ENCODE peak calls at places on chromosomes 5 and 9, in ten cellular contexts. R is cardiac muscle cell; D is upper lobe of left lung; K is uterus; B is H9; N is upper lobe of right lung; S is CD4-positive, CD25-positive, alpha-beta regulatory T cell; Y is A549; L is naive thymus-derived CD4-positive, alpha-beta T cell; O is mesendoderm. I is an unnamed sample. For H3K4me1, the result is how much of the 10 kb centered on the place peaks cover.

GRCh38 chr5:109452661-109453060 is 42.9 kb upstream of the PJA2 start:
- DNase-seq in O (no peak), K (no peak), S (no peak), B (no peak), L (no peak), D (no peak), N (no peak), Y (no peak), R (no peak), I (no peak)

GRCh38 chr9:73869261-73869660 is 627.9 kb upstream of the RORB start:
- DNase-seq in R (no peak), K (no peak), S (peak), O (no peak), B (no peak), D (peak), L (no peak), N (no peak), Y (no peak), I (peak)

GRCh38 chr5:13660072-13660471 is 284.4 kb downstream of the DNAH5 start:
- DNase-seq in Y (no peak), L (no peak), S (no peak), O (peak), R (no peak), D (no peak), B (no peak), N (no peak), K (no peak), I (no peak)

GRCh38 chr5:16345454-16345853 is 120.1 kb downstream of the ZNF622 start:
- DNase-seq in S (no peak), D (no peak), L (no peak), B (no peak), R (no peak), Y (no peak), N (no peak), K (no peak), O (peak), I (no peak)

GRCh38 chr9:132935021-132935420 is 9.4 kb downstream of the TSC1 start:
- DNase-seq in D (no peak), L (no peak), Y (no peak), K (no peak), B (no peak), R (no peak), N (no peak), O (no peak), S (no peak), I (peak)

GRCh38 chr9:137490532-137491186 is 31.5 kb upstream of the NSMF start:
- DNase-seq in S (no peak), L (no peak), Y (no peak), R (peak), B (no peak), N (peak), D (no peak), K (no peak), O (no peak), I (no peak)

GRCh38 chr9:89746385-89747116 is 141.7 kb downstream of the GADD45G start:
- DNase-seq in L (no peak), R (no peak), D (no peak), O (no peak), B (no peak), S (no peak), K (peak), N (no peak), Y (no peak), I (peak)

GRCh38 chr5:34022131-34022705 is 14.4 kb upstream of the AMACR start:
- DNase-seq in O (peak), L (peak), R (no peak), K (no peak), B (no peak), D (no peak), S (peak), Y (no peak), N (no peak), I (no peak)

GRCh38 chr9:17216011-17216410 is 81.2 kb downstream of the CNTLN start:
- DNase-seq in D (no peak), S (no peak), N (no peak), L (no peak), R (no peak), B (no peak), Y (no peak), K (no peak), O (no peak), I (no peak)

GRCh38 chr9:994005-994404 is 17.6 kb downstream of the DMRT3 start:
- DNase-seq in B (no peak), O (no peak), K (no peak), N (no peak), S (no peak), Y (no peak), L (no peak), R (no peak), D (no peak), I (no peak)

GRCh38 chr9:99180662-99181061 is 41.1 kb downstream of the ALG2 start:
- DNase-seq in K (no peak), D (no peak), L (no peak), S (no peak), Y (no peak), O (no peak), B (no peak), N (no peak), R (no peak), I (no peak)

GRCh38 chr9:93659044-93659836 is 82.9 kb downstream of the PHF2 start:
- DNase-seq in O (no peak), N (peak), B (no peak), S (no peak), K (no peak), L (no peak), Y (no peak), D (no peak), R (no peak), I (no peak)

GRCh38 chr5:112793201-112793600 is 55.5 kb downstream of the APC start:
- DNase-seq in R (no peak), K (no peak), N (no peak), S (no peak), O (peak), Y (no peak), D (no peak), L (no peak), B (no peak), I (no peak)

GRCh38 chr5:138032028-138032571 is 779 bp downstream of the FAM13B start:
- DNase-seq in B (peak), R (peak), O (no peak), S (peak), L (no peak), N (peak), Y (peak), D (peak), K (peak), I (no peak)

GRCh38 chr5:179438041-179438441 is 92.8 kb upstream of the ADAMTS2 start:
- DNase-seq in L (no peak), K (no peak), R (peak), S (no peak), Y (no peak), O (no peak), D (no peak), N (peak), B (no peak), I (no peak)

GRCh38 chr5:56508249-56508648 is 275.1 kb upstream of the ANKRD55 start:
- DNase-seq in R (no peak), N (no peak), S (no peak), D (no peak), O (no peak), K (no peak), Y (no peak), B (no peak), L (no peak), I (no peak)

GRCh38 chr5:74673011-74673790 is 11.8 kb upstream of the HEXB start:
- DNase-seq in N (no peak), K (no peak), O (peak), B (no peak), S (peak), D (no peak), Y (no peak), L (peak), R (peak), I (peak)

GRCh38 chr5:177317959-177318377 is 6.3 kb upstream of the MXD3 start:
- DNase-seq in Y (peak), L (peak), B (peak), S (peak), N (peak), O (peak), D (peak), R (peak), K (peak), I (peak)

GRCh38 chr9:75120661-75121060 is 32.3 kb downstream of the OSTF1 start:
- DNase-seq in K (no peak), B (no peak), O (no peak), D (no peak), L (no peak), R (no peak), S (no peak), Y (no peak), N (no peak), I (no peak)

GRCh38 chr5:71744009-71744792 is 25.1 kb downstream of the CARTPT start:
- DNase-seq in Y (no peak), D (no peak), L (no peak), R (no peak), B (no peak), O (no peak), K (no peak), S (no peak), N (no peak), I (no peak)

GRCh38 chr5:172640822-172641358 is at the start of gene NEURL1B:
- DNase-seq in B (peak), K (peak), Y (peak), L (no peak), D (peak), N (peak), S (peak), O (peak), R (peak), I (peak)

GRCh38 chr9:3520564-3520963 is 5.2 kb downstream of the RFX3 start:
- DNase-seq in D (no peak), K (no peak), O (peak), S (no peak), R (peak), N (no peak), B (no peak), L (no peak), Y (no peak), I (no peak)
- H3K4me1 ChIP-seq in D (under half), K (under half), O (under half), S (under half), R (under half), N (under half), B (under half), L (under half), Y (under half), I (under half)

DNA sequence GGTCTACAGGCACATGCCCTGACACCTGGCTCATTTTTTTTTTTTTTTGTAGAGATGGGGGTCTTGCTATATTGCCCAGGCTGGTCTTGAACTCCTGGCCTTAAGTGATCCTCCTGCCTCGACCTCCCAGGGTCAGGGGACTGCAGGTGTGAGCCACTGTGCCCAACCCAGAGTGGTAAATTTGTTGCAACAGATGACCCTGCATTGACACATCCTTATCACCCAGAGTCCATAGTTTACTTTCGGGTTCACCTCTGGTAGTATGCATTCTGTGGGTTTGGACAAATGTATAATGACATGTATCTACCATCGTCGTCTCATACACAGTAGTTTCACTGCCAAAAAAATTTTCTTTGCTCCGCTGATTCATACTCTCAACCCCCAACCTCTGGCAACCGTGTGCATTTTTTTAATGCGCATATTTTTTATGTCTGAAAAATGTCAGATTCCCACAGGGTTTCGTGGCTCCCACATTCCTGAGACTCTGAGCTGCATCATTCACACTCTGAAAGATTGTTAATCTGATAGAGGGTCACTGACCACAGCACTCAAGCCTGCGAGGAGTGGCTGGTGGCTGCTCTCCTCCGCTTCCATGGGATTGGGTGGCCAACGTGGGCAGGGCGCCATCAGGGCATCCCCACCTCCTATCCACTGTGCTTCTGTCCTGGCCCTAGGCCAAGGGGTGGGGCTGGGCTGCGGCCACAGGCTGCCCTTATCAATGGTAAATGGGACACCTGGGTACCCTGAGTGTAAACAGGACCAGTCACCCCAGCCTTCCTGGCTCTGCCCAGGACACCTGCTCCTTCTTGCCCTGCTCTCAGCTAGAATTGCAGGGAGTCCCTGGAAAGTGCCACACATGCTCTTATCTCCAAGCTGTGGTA is 9.6 kb downstream of the NDST1 start:
- DNase-seq in L (no peak), D (peak), B (no peak), N (peak), Y (peak), K (peak), S (no peak), R (no peak), O (peak), I (peak)
- H3K4me1 ChIP-seq in L (under half), D (half or more), B (under half), N (half or more), Y (half or more), K (under half), S (under half), R (under half), O (under half), I (under half)

GRCh38 chr9:120659209-120659608 is 55.1 kb downstream of the MEGF9 start:
- DNase-seq in K (no peak), D (no peak), O (no peak), N (no peak), B (no peak), S (no peak), R (no peak), Y (no peak), L (no peak), I (no peak)
- H3K4me1 ChIP-seq in K (under half), D (under half), O (under half), N (under half), B (under half), S (under half), R (under half), Y (half or more), L (under half), I (under half)

GRCh38 chr9:129493714-129494047 is 127.2 kb downstream of the C9orf50 start:
- DNase-seq in L (no peak), B (no peak), K (no peak), Y (no peak), D (no peak), N (no peak), O (no peak), S (no peak), R (no peak), I (no peak)
- H3K4me1 ChIP-seq in L (under half), B (under half), K (under half), Y (half or more), D (half or more), N (half or more), O (under half), S (under half), R (under half), I (under half)

GRCh38 chr9:134059661-134060395 is 8.0 kb downstream of the BRD3 start:
- DNase-seq in R (no peak), S (peak), L (no peak), B (peak), K (no peak), N (peak), O (no peak), D (peak), Y (no peak), I (no peak)

GRCh38 chr9:134059188-134059641 is 8.6 kb downstream of the BRD3 start:
- DNase-seq in S (no peak), Y (no peak), L (no peak), B (peak), R (no peak), D (no peak), N (peak), K (no peak), O (no peak), I (no peak)

GRCh38 chr9:134057311-134057665 is 10.5 kb downstream of the BRD3 start:
- DNase-seq in L (no peak), N (peak), R (no peak), B (no peak), S (no peak), D (no peak), O (no peak), Y (no peak), K (no peak), I (no peak)

GRCh38 chr9:134057751-134058701 is 9.8 kb downstream of the BRD3 start:
- DNase-seq in R (no peak), B (no peak), S (no peak), Y (no peak), D (no peak), K (peak), O (no peak), N (peak), L (no peak), I (no peak)

GRCh38 chr9:134058716-134059115 is 9.1 kb downstream of the BRD3 start:
- DNase-seq in K (no peak), O (no peak), R (no peak), D (no peak), B (peak), S (no peak), L (no peak), Y (no peak), N (peak), I (peak)
- H3K4me1 ChIP-seq in K (half or more), O (under half), R (under half), D (half or more), B (under half), S (under half), L (under half), Y (under half), N (half or more), I (half or more)

GRCh38 chr5:73369283-73369682 is 79.3 kb downstream of the FOXD1 start:
- DNase-seq in B (no peak), K (no peak), O (no peak), D (no peak), S (no peak), R (no peak), L (no peak), N (no peak), Y (no peak), I (no peak)
- H3K4me1 ChIP-seq in B (under half), K (under half), O (under half), D (under half), S (under half), R (under half), L (under half), N (under half), Y (under half), I (under half)

DNA sequence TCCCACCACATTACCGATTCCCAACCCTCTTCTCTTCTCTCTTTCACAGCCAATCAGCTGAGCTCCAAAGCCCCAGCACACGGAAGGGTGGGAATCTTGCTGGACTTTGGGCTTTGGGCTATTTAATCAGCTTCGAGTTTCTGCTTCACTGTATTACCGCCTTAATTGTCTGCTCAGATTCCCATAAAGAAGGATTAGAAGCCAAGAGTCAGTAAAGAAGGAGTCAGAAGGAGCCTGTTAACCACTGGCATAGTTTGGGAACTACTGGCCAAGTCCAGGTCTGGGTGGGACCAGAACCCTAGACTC is 4.4 kb downstream of the SPRY4 start:
- DNase-seq in O (no peak), B (no peak), R (no peak), Y (no peak), D (no peak), S (no peak), K (no peak), L (no peak), N (no peak), I (no peak)
- H3K4me1 ChIP-seq in O (under half), B (under half), R (half or more), Y (under half), D (half or more), S (under half), K (under half), L (under half), N (half or more), I (under half)

GRCh38 chr9:135889564-135890189 is 17.7 kb downstream of the CAMSAP1 start:
- DNase-seq in K (no peak), L (no peak), R (no peak), Y (no peak), S (no peak), B (no peak), O (no peak), N (no peak), D (no peak), I (no peak)
- H3K4me1 ChIP-seq in K (under half), L (under half), R (under half), Y (under half), S (half or more), B (under half), O (under half), N (under half), D (under half), I (under half)

GRCh38 chr5:6471252-6471651 is 22.6 kb downstream of the UBE2QL1 start:
- DNase-seq in L (no peak), D (no peak), K (no peak), B (no peak), S (no peak), O (no peak), R (no peak), Y (no peak), N (no peak), I (no peak)

GRCh38 chr5:6470672-6471071 is 22.0 kb downstream of the UBE2QL1 start:
- DNase-seq in K (no peak), O (no peak), B (no peak), D (no peak), S (no peak), R (no peak), N (no peak), L (no peak), Y (no peak), I (no peak)

GRCh38 chr5:6472792-6473191 is 24.1 kb downstream of the UBE2QL1 start:
- DNase-seq in D (no peak), Y (no peak), L (no peak), N (no peak), B (no peak), O (no peak), S (no peak), K (no peak), R (no peak), I (no peak)

GRCh38 chr5:6475626-6476312 is 27.1 kb downstream of the UBE2QL1 start:
- DNase-seq in L (no peak), K (no peak), Y (no peak), S (no peak), B (peak), N (no peak), R (peak), O (peak), D (no peak), I (peak)

DNA sequence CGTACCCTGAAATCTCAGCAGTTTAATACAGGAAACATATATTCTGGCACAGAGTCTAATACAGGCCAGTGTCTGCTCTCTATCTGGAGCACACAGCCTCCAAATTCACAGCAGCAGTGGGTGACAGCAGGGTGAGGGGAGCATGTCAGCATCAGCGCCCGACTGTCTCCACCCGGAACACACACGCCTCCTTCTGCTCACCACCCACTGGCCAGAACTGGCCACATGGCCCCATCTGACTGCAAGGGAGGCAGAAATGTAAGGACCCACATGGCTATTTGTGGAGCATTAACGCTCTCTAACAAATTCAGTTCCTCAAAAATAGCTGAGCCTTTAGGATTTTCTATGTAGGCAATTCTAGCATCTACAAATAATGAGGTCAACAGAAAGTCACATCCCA is 24.6 kb downstream of the UBE2QL1 start:
- DNase-seq in Y (no peak), K (no peak), N (no peak), R (no peak), S (no peak), L (no peak), O (no peak), B (no peak), D (no peak), I (no peak)
- H3K4me1 ChIP-seq in Y (under half), K (under half), N (under half), R (under half), S (under half), L (under half), O (under half), B (under half), D (under half), I (under half)